ENCODE peak calls at places on chromosomes 11 and 22, in ten cellular contexts. C is CD8-positive, alpha-beta memory T cell; E is spleen; I is cardiac muscle cell; V is A673; R is esophagus muscularis mucosa; N is GM23338; H is stomach; A is right atrium auricular region; X is mammary epithelial cell. K is an unnamed sample.

GRCh38 chr11:122069946-122070345 is 46.1 kb downstream of the BLID start:
- DNase-seq in C (no peak), E (no peak), I (peak; percentile 59), V (peak; percentile 91), R (no peak), N (peak; percentile 49), H (peak; percentile 28), A (peak; percentile 70), X (peak; percentile 43), K (no peak)

GRCh38 chr22:22593964-22594656 is 35.0 kb upstream of the PRAME start:
- DNase-seq in C (peak; percentile 35), E (peak; percentile 83), I (no peak), V (peak; percentile 78), R (no peak), N (peak; percentile 78), H (peak; percentile 30), A (no peak), X (peak; percentile 8), K (peak; percentile 33)

GRCh38 chr11:9139628-9140357 is 48.4 kb upstream of the SCUBE2 start:
- DNase-seq in C (no peak), E (no peak), I (no peak), V (no peak), R (no peak), N (no peak), H (no peak), A (no peak), X (no peak), K (no peak)

GRCh38 chr11:110645253-110645652 is 67.0 kb downstream of the ARHGAP20 start:
- DNase-seq in C (no peak), E (no peak), I (no peak), V (no peak), R (no peak), N (no peak), H (no peak), A (no peak), X (no peak), K (no peak)

GRCh38 chr22:23743303-23743705 is 7.6 kb downstream of the ZNF70 start:
- DNase-seq in C (no peak), E (no peak), I (no peak), V (no peak), R (no peak), N (no peak), H (no peak), A (no peak), X (no peak), K (no peak)

GRCh38 chr11:7759010-7759409 is 37.7 kb downstream of the OR5P2 start:
- DNase-seq in C (no peak), E (no peak), I (peak; percentile 1), V (no peak), R (no peak), N (no peak), H (no peak), A (no peak), X (peak; percentile 28), K (no peak)

GRCh38 chr11:69912911-69913451 is 93.8 kb upstream of the FGF3 start:
- DNase-seq in C (no peak), E (peak; percentile 55), I (no peak), V (peak; percentile 44), R (no peak), N (peak; percentile 51), H (no peak), A (no peak), X (no peak), K (peak; percentile 55)

GRCh38 chr11:132721526-132721925 is 810.8 kb downstream of the OPCML start:
- DNase-seq in C (no peak), E (no peak), I (no peak), V (no peak), R (no peak), N (no peak), H (no peak), A (no peak), X (no peak), K (no peak)

GRCh38 chr22:25403752-25404471 is 160.6 kb upstream of the GRK3 start:
- DNase-seq in C (no peak), E (no peak), I (peak; percentile 36), V (peak; percentile 64), R (no peak), N (peak; percentile 75), H (no peak), A (no peak), X (peak; percentile 21), K (peak; percentile 33)

GRCh38 chr22:48574776-48575566 is 1252.7 kb downstream of the BRD1 start:
- DNase-seq in C (no peak), E (no peak), I (peak; percentile 79), V (peak; percentile 87), R (no peak), N (peak; percentile 66), H (no peak), A (no peak), X (peak; percentile 7), K (no peak)

GRCh38 chr11:35412285-35412684 is 7.1 kb downstream of the SLC1A2 start:
- DNase-seq in C (no peak), E (no peak), I (peak; percentile 44), V (peak; percentile 67), R (no peak), N (peak; percentile 62), H (no peak), A (no peak), X (no peak), K (no peak)

GRCh38 chr11:35418847-35419712 is at the start of gene SLC1A2:
- DNase-seq in C (no peak), E (no peak), I (peak; percentile 48), V (peak; percentile 50), R (no peak), N (peak; percentile 81), H (no peak), A (no peak), X (no peak), K (no peak)

GRCh38 chr11:35418282-35418846 is 994 bp downstream of the SLC1A2 start:
- DNase-seq in C (no peak), E (no peak), I (peak; percentile 15), V (no peak), R (no peak), N (peak; percentile 80), H (no peak), A (no peak), X (no peak), K (no peak)

GRCh38 chr11:35413568-35413967 is 5.8 kb downstream of the SLC1A2 start:
- DNase-seq in C (no peak), E (no peak), I (no peak), V (no peak), R (no peak), N (no peak), H (no peak), A (no peak), X (no peak), K (no peak)

DNA sequence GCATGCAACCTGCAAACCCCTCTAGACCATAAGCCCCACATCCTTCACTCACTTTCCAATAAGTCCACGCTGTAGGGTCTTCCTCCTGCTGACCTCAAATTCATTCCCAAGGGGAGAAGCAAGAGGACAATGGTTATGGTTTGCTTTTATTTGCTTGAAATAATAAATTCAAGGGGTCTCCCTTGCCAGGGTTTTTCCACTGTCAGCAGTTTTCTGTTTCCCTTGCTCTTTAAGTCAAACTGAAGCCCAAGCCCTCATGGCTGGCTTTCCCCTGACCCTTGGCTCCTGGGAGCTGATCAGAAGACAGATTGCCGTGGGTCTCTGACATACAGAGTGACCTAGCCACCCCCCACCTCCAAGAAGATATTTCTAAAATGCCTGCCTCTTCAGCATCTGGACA is 3.9 kb downstream of the SLC1A2 start:
- DNase-seq in C (no peak), E (no peak), I (no peak), V (no peak), R (no peak), N (no peak), H (no peak), A (no peak), X (no peak), K (no peak)
- H3K27me3 ChIP-seq in C (peaks cover 22% of the 10 kb centered on the region), E (peaks cover 30% of the 10 kb centered on the region), I (peaks cover 80% of the 10 kb centered on the region), V (peaks cover 95% of the 10 kb centered on the region), R (peaks cover 52% of the 10 kb centered on the region), N (peaks cover 66% of the 10 kb centered on the region), H (no peaks in the 10 kb centered on the region), A (no peaks in the 10 kb centered on the region), X (peaks cover 49% of the 10 kb centered on the region), K (peaks cover 18% of the 10 kb centered on the region)

DNA sequence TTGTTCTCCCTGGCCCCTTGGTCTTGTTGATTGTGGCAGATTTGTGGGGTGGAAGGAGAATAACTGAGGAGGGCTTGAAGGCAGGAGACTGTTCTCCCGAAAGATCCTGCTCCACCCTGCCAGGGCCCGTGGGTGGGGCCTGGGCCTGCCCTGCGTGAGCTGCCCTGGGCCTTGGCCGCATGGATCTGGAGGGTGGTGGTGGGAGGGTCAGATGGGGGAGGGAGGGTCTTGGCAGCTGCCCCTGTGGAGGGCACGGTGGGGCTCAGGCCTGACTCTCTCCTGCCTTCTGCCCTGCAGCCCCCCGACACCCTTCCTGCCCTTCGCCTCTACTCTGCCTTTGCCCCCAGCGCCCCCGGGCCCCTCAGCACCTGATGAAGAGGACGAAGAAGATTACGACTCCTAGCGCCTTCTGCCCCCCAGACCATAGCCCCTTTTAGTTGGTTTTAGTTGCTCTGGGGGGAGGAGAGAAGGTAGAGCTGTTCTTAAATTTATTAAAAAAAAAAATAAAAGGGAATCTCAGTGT is 1.9 kb downstream of the DRAP1 start:
- DNase-seq in C (no peak), E (no peak), I (no peak), V (no peak), R (no peak), N (no peak), H (no peak), A (no peak), X (no peak), K (no peak)
- H3K4me3 ChIP-seq in C (no peak overlapping the region), E (no peak overlapping the region), I (no peak overlapping the region), V (peak overlapping the region; percentile 83), R (no peak overlapping the region), N (no peak overlapping the region), H (peak overlapping the region; percentile 98), A (no peak overlapping the region), X (peak overlapping the region; percentile 83), K (no peak overlapping the region)

DNA sequence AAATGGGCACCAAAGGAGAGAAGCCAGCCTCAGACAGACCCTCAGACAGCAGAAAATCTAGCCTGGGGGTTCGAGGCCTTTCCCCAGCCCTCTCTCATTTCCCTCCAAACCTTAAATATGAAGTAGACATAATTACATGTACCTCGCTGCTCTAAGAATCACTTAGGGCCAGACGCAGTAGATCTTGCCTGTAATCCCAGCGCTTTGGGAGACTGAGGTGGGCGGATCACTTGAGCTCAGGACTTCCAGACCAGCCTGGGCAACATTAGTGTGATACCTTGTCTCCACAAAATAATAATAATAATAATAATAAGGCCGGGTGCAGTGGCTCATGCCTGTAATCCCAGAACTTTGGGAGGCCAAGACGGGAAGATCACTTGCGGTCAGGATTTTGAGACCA is 52.1 kb upstream of the WNT7B start:
- DNase-seq in C (no peak), E (no peak), I (no peak), V (no peak), R (no peak), N (no peak), H (no peak), A (no peak), X (no peak), K (no peak)
- H3K27me3 ChIP-seq in C (peaks cover 35% of the 10 kb centered on the region), E (peaks cover 5% of the 10 kb centered on the region), I (peaks cover 51% of the 10 kb centered on the region), V (peaks cover 22% of the 10 kb centered on the region), R (no peaks in the 10 kb centered on the region), N (peaks cover 38% of the 10 kb centered on the region), H (no peaks in the 10 kb centered on the region), A (no peaks in the 10 kb centered on the region), X (no peaks in the 10 kb centered on the region), K (no peaks in the 10 kb centered on the region)

DNA sequence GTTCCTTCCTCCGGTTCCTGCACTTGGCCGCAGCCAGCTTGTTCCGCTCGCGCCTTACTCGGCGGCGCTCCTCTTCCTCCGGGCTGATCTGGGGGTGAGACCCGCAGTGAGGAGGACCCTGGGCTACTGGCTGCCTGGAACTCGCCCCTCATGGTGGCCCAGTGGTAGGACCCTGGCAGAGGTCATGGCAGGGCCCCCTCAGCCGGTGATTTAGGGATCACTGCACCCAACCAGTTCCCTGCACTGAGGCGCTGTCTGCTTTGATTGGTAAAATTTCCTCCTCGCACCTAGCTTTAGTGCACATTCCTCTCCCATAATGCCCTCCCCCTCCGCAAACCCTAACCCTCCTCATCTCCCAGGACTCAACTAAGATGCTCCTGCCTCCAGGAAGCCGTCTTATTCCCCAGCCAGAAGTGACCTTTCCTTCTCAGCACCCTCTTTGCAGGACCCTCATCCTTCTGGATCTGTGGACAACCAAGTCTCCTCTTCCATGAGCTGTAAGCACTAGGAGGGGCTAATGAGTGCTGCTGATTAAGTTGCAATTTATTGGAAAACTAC is 3.6 kb downstream of the CCDC85B start:
- DNase-seq in C (no peak), E (peak; percentile 95), I (no peak), V (no peak), R (no peak), N (no peak), H (no peak), A (no peak), X (no peak), K (no peak)
- H3K4me3 ChIP-seq in C (peak overlapping the region; percentile 53), E (peak overlapping the region; percentile 30), I (no peak overlapping the region), V (no peak overlapping the region), R (peak overlapping the region; percentile 27), N (no peak overlapping the region), H (no peak overlapping the region), A (no peak overlapping the region), X (no peak overlapping the region), K (no peak overlapping the region)

K was measured in small intestine.